ENCODE peak calls at places on chromosomes 5 and 9, in eight cellular contexts. One of them, this sample, is unnamed.

GRCh38 chr9:132648283-132648682 is 21.5 kb downstream of the DDX31 start:
- DNase-seq in cerebellum: no peak
- DNase-seq in astrocyte of the hippocampus: no peak
- DNase-seq in HS-27A: no peak
- DNase-seq in T-helper 1 cell: no peak
- DNase-seq in GM04504: no peak
- DNase-seq in aorta: no peak
- DNase-seq in EL: no peak
- DNase-seq in this sample: no peak

GRCh38 chr5:92749943-92750342 is 831.1 kb downstream of the NR2F1-AS1 start:
- DNase-seq in cerebellum: no peak
- DNase-seq in astrocyte of the hippocampus: peak
- DNase-seq in HS-27A: no peak
- DNase-seq in T-helper 1 cell: no peak
- DNase-seq in GM04504: no peak
- DNase-seq in aorta: no peak
- DNase-seq in EL: peak
- DNase-seq in this sample: peak

GRCh38 chr9:114388764-114389375 is 1.1 kb upstream of the AKNA start:
- DNase-seq in cerebellum: no peak
- DNase-seq in astrocyte of the hippocampus: no peak
- DNase-seq in HS-27A: no peak
- DNase-seq in T-helper 1 cell: no peak
- DNase-seq in GM04504: no peak
- DNase-seq in aorta: no peak
- DNase-seq in EL: no peak
- DNase-seq in this sample: no peak

GRCh38 chr9:135254176-135255032 is 166.9 kb downstream of the OLFM1 start:
- DNase-seq in cerebellum: no peak
- DNase-seq in astrocyte of the hippocampus: no peak
- DNase-seq in HS-27A: no peak
- DNase-seq in T-helper 1 cell: no peak
- DNase-seq in GM04504: no peak
- DNase-seq in aorta: peak
- DNase-seq in EL: no peak
- DNase-seq in this sample: no peak

GRCh38 chr9:112401175-112401815 is 21.4 kb downstream of the HSDL2 start:
- DNase-seq in cerebellum: no peak
- DNase-seq in astrocyte of the hippocampus: no peak
- DNase-seq in HS-27A: no peak
- DNase-seq in T-helper 1 cell: no peak
- DNase-seq in GM04504: no peak
- DNase-seq in aorta: no peak
- DNase-seq in EL: no peak
- DNase-seq in this sample: no peak

GRCh38 chr9:108861997-108862396 is at the start of gene ACTL7A:
- DNase-seq in cerebellum: no peak
- DNase-seq in astrocyte of the hippocampus: no peak
- DNase-seq in HS-27A: no peak
- DNase-seq in T-helper 1 cell: no peak
- DNase-seq in GM04504: no peak
- DNase-seq in aorta: no peak
- DNase-seq in EL: no peak
- DNase-seq in this sample: no peak

GRCh38 chr5:2133936-2134335 is 251.2 kb upstream of the IRX4 start:
- DNase-seq in cerebellum: no peak
- DNase-seq in astrocyte of the hippocampus: no peak
- DNase-seq in HS-27A: no peak
- DNase-seq in T-helper 1 cell: no peak
- DNase-seq in GM04504: no peak
- DNase-seq in aorta: no peak
- DNase-seq in EL: no peak
- DNase-seq in this sample: no peak

GRCh38 chr5:132763369-132764036 is 13.5 kb downstream of the SEPTIN8 start:
- DNase-seq in cerebellum: no peak
- DNase-seq in astrocyte of the hippocampus: no peak
- DNase-seq in HS-27A: no peak
- DNase-seq in T-helper 1 cell: no peak
- DNase-seq in GM04504: no peak
- DNase-seq in aorta: no peak
- DNase-seq in EL: no peak
- DNase-seq in this sample: no peak

GRCh38 chr9:98429613-98430012 is 174.2 kb upstream of the TBC1D2 start:
- DNase-seq in cerebellum: no peak
- DNase-seq in astrocyte of the hippocampus: no peak
- DNase-seq in HS-27A: no peak
- DNase-seq in T-helper 1 cell: no peak
- DNase-seq in GM04504: peak
- DNase-seq in aorta: no peak
- DNase-seq in EL: peak
- DNase-seq in this sample: peak

GRCh38 chr9:385818-386398 is 171.2 kb downstream of the DOCK8 start:
- DNase-seq in cerebellum: peak
- DNase-seq in astrocyte of the hippocampus: peak
- DNase-seq in HS-27A: no peak
- DNase-seq in T-helper 1 cell: no peak
- DNase-seq in GM04504: peak
- DNase-seq in aorta: no peak
- DNase-seq in EL: peak
- DNase-seq in this sample: peak

GRCh38 chr5:107809201-107810034 is 138.7 kb upstream of the EFNA5 start:
- DNase-seq in cerebellum: no peak
- DNase-seq in astrocyte of the hippocampus: peak
- DNase-seq in HS-27A: no peak
- DNase-seq in T-helper 1 cell: no peak
- DNase-seq in GM04504: peak
- DNase-seq in aorta: no peak
- DNase-seq in EL: peak
- DNase-seq in this sample: peak

GRCh38 chr5:2184563-2185540 is 302.1 kb upstream of the IRX4 start:
- DNase-seq in cerebellum: no peak
- DNase-seq in astrocyte of the hippocampus: no peak
- DNase-seq in HS-27A: no peak
- DNase-seq in T-helper 1 cell: no peak
- DNase-seq in GM04504: no peak
- DNase-seq in aorta: peak
- DNase-seq in EL: no peak
- DNase-seq in this sample: no peak

GRCh38 chr5:50947892-50948683 is 281.7 kb downstream of the PARP8 start:
- DNase-seq in cerebellum: no peak
- DNase-seq in astrocyte of the hippocampus: no peak
- DNase-seq in HS-27A: no peak
- DNase-seq in T-helper 1 cell: no peak
- DNase-seq in GM04504: no peak
- DNase-seq in aorta: no peak
- DNase-seq in EL: no peak
- DNase-seq in this sample: no peak

GRCh38 chr9:76552751-76553150 is 93.8 kb downstream of the GCNT1 start:
- DNase-seq in cerebellum: no peak
- DNase-seq in astrocyte of the hippocampus: no peak
- DNase-seq in HS-27A: no peak
- DNase-seq in T-helper 1 cell: no peak
- DNase-seq in GM04504: no peak
- DNase-seq in aorta: no peak
- DNase-seq in EL: no peak
- DNase-seq in this sample: no peak

GRCh38 chr5:173592050-173592669 is 24.3 kb downstream of the BOD1 start:
- DNase-seq in cerebellum: no peak
- DNase-seq in astrocyte of the hippocampus: no peak
- DNase-seq in HS-27A: no peak
- DNase-seq in T-helper 1 cell: no peak
- DNase-seq in GM04504: no peak
- DNase-seq in aorta: no peak
- DNase-seq in EL: peak
- DNase-seq in this sample: no peak

GRCh38 chr5:117590944-117591343 is 1016.3 kb upstream of the SEMA6A start:
- DNase-seq in cerebellum: no peak
- DNase-seq in astrocyte of the hippocampus: peak
- DNase-seq in HS-27A: no peak
- DNase-seq in T-helper 1 cell: no peak
- DNase-seq in GM04504: peak
- DNase-seq in aorta: no peak
- DNase-seq in EL: peak
- DNase-seq in this sample: peak

GRCh38 chr5:109816732-109817131 is 127.0 kb downstream of the MAN2A1 start:
- DNase-seq in cerebellum: no peak
- DNase-seq in astrocyte of the hippocampus: no peak
- DNase-seq in HS-27A: no peak
- DNase-seq in T-helper 1 cell: no peak
- DNase-seq in GM04504: no peak
- DNase-seq in aorta: no peak
- DNase-seq in EL: no peak
- DNase-seq in this sample: no peak

GRCh38 chr5:126055348-126055729 is 367.9 kb upstream of the GRAMD2B start:
- DNase-seq in cerebellum: no peak
- DNase-seq in astrocyte of the hippocampus: no peak
- DNase-seq in HS-27A: no peak
- DNase-seq in T-helper 1 cell: no peak
- DNase-seq in GM04504: no peak
- DNase-seq in aorta: no peak
- DNase-seq in EL: no peak
- DNase-seq in this sample: no peak

GRCh38 chr5:18483386-18483785 is 849.1 kb downstream of the TAF11L14 start:
- DNase-seq in cerebellum: no peak
- DNase-seq in astrocyte of the hippocampus: peak
- DNase-seq in HS-27A: peak
- DNase-seq in T-helper 1 cell: no peak
- DNase-seq in GM04504: no peak
- DNase-seq in aorta: no peak
- DNase-seq in EL: no peak
- DNase-seq in this sample: peak

GRCh38 chr9:77149879-77150278 is 27.5 kb upstream of the VPS13A start:
- DNase-seq in cerebellum: no peak
- DNase-seq in astrocyte of the hippocampus: no peak
- DNase-seq in HS-27A: no peak
- DNase-seq in T-helper 1 cell: no peak
- DNase-seq in GM04504: no peak
- DNase-seq in aorta: no peak
- DNase-seq in EL: no peak
- DNase-seq in this sample: no peak

GRCh38 chr5:81052325-81052724 is 92.2 kb downstream of the RASGRF2 start:
- DNase-seq in cerebellum: no peak
- DNase-seq in astrocyte of the hippocampus: no peak
- DNase-seq in HS-27A: no peak
- DNase-seq in T-helper 1 cell: no peak
- DNase-seq in GM04504: no peak
- DNase-seq in aorta: no peak
- DNase-seq in EL: no peak
- DNase-seq in this sample: no peak

GRCh38 chr5:68242743-68243142 is 27.2 kb downstream of the PIK3R1 start:
- DNase-seq in cerebellum: no peak
- DNase-seq in astrocyte of the hippocampus: no peak
- DNase-seq in HS-27A: no peak
- DNase-seq in T-helper 1 cell: no peak
- DNase-seq in GM04504: no peak
- DNase-seq in aorta: no peak
- DNase-seq in EL: peak
- DNase-seq in this sample: peak

GRCh38 chr5:170937914-170938313 is 76.1 kb downstream of the RANBP17 start:
- DNase-seq in cerebellum: no peak
- DNase-seq in astrocyte of the hippocampus: no peak
- DNase-seq in HS-27A: no peak
- DNase-seq in T-helper 1 cell: no peak
- DNase-seq in GM04504: no peak
- DNase-seq in aorta: no peak
- DNase-seq in EL: no peak
- DNase-seq in this sample: no peak

GRCh38 chr5:136427421-136427820 is 62.1 kb upstream of the TRPC7 start:
- DNase-seq in cerebellum: no peak
- DNase-seq in astrocyte of the hippocampus: no peak
- DNase-seq in HS-27A: no peak
- DNase-seq in T-helper 1 cell: no peak
- DNase-seq in GM04504: no peak
- DNase-seq in aorta: no peak
- DNase-seq in EL: no peak
- DNase-seq in this sample: no peak

GRCh38 chr9:131464354-131465000 is 38.2 kb upstream of the POMT1 start:
- DNase-seq in cerebellum: no peak
- DNase-seq in astrocyte of the hippocampus: no peak
- DNase-seq in HS-27A: no peak
- DNase-seq in T-helper 1 cell: no peak
- DNase-seq in GM04504: no peak
- DNase-seq in aorta: no peak
- DNase-seq in EL: no peak
- DNase-seq in this sample: no peak

GRCh38 chr5:138789771-138790242 is 36.6 kb downstream of the CTNNA1 start:
- DNase-seq in cerebellum: no peak
- DNase-seq in astrocyte of the hippocampus: peak
- DNase-seq in HS-27A: peak
- DNase-seq in T-helper 1 cell: no peak
- DNase-seq in GM04504: no peak
- DNase-seq in aorta: no peak
- DNase-seq in EL: peak
- DNase-seq in this sample: peak

This sample was measured in astrocyte of the spinal cord.